ENCODE peak calls at places on chromosome 1, in eight cellular contexts. Z, C, N, U, I, V, P and A are unnamed samples.
A peak's percentile ranks its signal among the peaks of the same experiment; 100 is the strongest.

GRCh38 chr1:184399192-184399847 is 12.5 kb downstream of the C1orf21 start:
- DNase-seq in Z (no peak), C (no peak), N (no peak), U (no peak), I (no peak), V (no peak), P (no peak), A (no peak)

GRCh38 chr1:116506132-116507004 is 64.5 kb downstream of the CD58 start:
- DNase-seq in Z (no peak), C (no peak), N (no peak), U (no peak), I (no peak), V (no peak), P (no peak), A (peak; percentile 87)

GRCh38 chr1:53957231-53957818 is 11.2 kb downstream of the LRRC42 start:
- DNase-seq in Z (no peak), C (peak; percentile 40), N (no peak), U (no peak), I (no peak), V (no peak), P (peak; percentile 85), A (peak; percentile 33)

GRCh38 chr1:215631489-215631888 is 64.4 kb downstream of the KCTD3 start:
- DNase-seq in Z (no peak), C (no peak), N (no peak), U (no peak), I (no peak), V (no peak), P (no peak), A (no peak)

GRCh38 chr1:191343816-191344215 is 814.4 kb upstream of the RGS18 start:
- DNase-seq in Z (no peak), C (no peak), N (no peak), U (no peak), I (no peak), V (no peak), P (no peak), A (no peak)

GRCh38 chr1:232269988-232270387 is 359.9 kb downstream of the SIPA1L2 start:
- DNase-seq in Z (no peak), C (no peak), N (no peak), U (no peak), I (no peak), V (no peak), P (no peak), A (no peak)

GRCh38 chr1:5424802-5425201 is 567.4 kb downstream of the NPHP4 start:
- DNase-seq in Z (no peak), C (no peak), N (no peak), U (no peak), I (no peak), V (no peak), P (peak; percentile 72), A (no peak)

GRCh38 chr1:10634075-10634427 is 159.3 kb downstream of the PEX14 start:
- DNase-seq in Z (no peak), C (no peak), N (no peak), U (no peak), I (no peak), V (no peak), P (no peak), A (no peak)

GRCh38 chr1:37999434-38000232 is 5.7 kb downstream of the FHL3 start:
- DNase-seq in Z (no peak), C (peak; percentile 92), N (peak; percentile 80), U (peak; percentile 49), I (no peak), V (no peak), P (peak; percentile 77), A (peak; percentile 11)

GRCh38 chr1:228149341-228150020 is at the start of gene GJC2:
- DNase-seq in Z (peak; percentile 45), C (peak; percentile 83), N (peak; percentile 90), U (no peak), I (no peak), V (no peak), P (peak; percentile 69), A (no peak)

GRCh38 chr1:94599090-94599813 is 57.7 kb upstream of the F3 start:
- DNase-seq in Z (no peak), C (no peak), N (no peak), U (no peak), I (no peak), V (no peak), P (peak; percentile 86), A (no peak)

GRCh38 chr1:246961939-246962373 is 30.2 kb upstream of the AHCTF1 start:
- DNase-seq in Z (no peak), C (no peak), N (peak; percentile 69), U (peak; percentile 20), I (peak; percentile 64), V (no peak), P (no peak), A (no peak)

GRCh38 chr1:66168467-66168887 is 365.5 kb upstream of the SGIP1 start:
- DNase-seq in Z (no peak), C (no peak), N (no peak), U (no peak), I (no peak), V (no peak), P (no peak), A (no peak)

GRCh38 chr1:35708952-35709351 is 9.7 kb downstream of the C1orf216 start:
- DNase-seq in Z (no peak), C (no peak), N (no peak), U (no peak), I (no peak), V (no peak), P (no peak), A (no peak)

GRCh38 chr1:20686878-20687725 is 25.9 kb upstream of the DDOST start:
- DNase-seq in Z (no peak), C (no peak), N (no peak), U (no peak), I (no peak), V (no peak), P (no peak), A (no peak)

GRCh38 chr1:119725626-119726025 is 13.9 kb downstream of the PHGDH start:
- DNase-seq in Z (no peak), C (no peak), N (no peak), U (no peak), I (no peak), V (no peak), P (no peak), A (no peak)

GRCh38 chr1:151054971-151055547 is 4.4 kb downstream of the CDC42SE1 start:
- DNase-seq in Z (no peak), C (peak; percentile 90), N (no peak), U (no peak), I (no peak), V (no peak), P (no peak), A (no peak)

GRCh38 chr1:151056149-151056548 is 3.3 kb downstream of the CDC42SE1 start:
- DNase-seq in Z (no peak), C (no peak), N (no peak), U (no peak), I (no peak), V (peak; percentile 43), P (no peak), A (peak; percentile 47)

GRCh38 chr1:151058682-151059341 is 610 bp downstream of the CDC42SE1 start:
- DNase-seq in Z (peak; percentile 85), C (no peak), N (peak; percentile 71), U (peak; percentile 64), I (no peak), V (no peak), P (peak; percentile 77), A (peak; percentile 36)

GRCh38 chr1:151055581-151055980 is 3.8 kb downstream of the CDC42SE1 start:
- DNase-seq in Z (no peak), C (no peak), N (no peak), U (no peak), I (no peak), V (no peak), P (no peak), A (no peak)

DNA sequence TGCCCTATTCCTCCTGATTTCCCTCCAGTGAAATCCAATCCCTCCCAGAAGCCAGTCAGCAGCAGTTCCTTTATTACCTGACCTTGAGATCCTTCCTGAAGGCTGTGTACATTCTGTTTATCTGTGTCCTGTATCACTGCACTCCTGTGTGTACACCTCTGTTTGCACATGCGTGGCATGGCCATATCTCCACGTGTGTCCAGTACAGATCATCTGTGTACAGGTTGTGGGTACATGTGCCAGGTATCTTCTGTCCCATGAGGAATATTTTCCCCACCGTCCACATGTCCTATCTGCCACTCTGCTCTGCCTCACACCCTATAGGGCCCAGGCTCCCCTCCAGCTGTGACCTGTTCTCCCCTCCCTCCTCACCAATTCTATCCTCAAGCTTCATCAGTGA is 2.8 kb downstream of the CDC42SE1 start:
- DNase-seq in Z (no peak), C (no peak), N (peak; percentile 42), U (no peak), I (no peak), V (no peak), P (no peak), A (peak; percentile 55)
- H3K4me3 ChIP-seq in Z (no peak overlapping the region), C (peak overlapping the region; percentile 95), N (no peak overlapping the region), U (peak overlapping the region; percentile 17), I (no peak overlapping the region), V (peak overlapping the region; percentile 90), P (no peak overlapping the region), A (peak overlapping the region; percentile 14)

GRCh38 chr1:111779546-111779945 is 23.8 kb downstream of the DDX20 start:
- DNase-seq in Z (no peak), C (no peak), N (no peak), U (no peak), I (no peak), V (no peak), P (no peak), A (no peak)
- H3K36me3 ChIP-seq in Z (no peaks in the 10 kb centered on the region), C (no peaks in the 10 kb centered on the region), N (no peaks in the 10 kb centered on the region), U (no peaks in the 10 kb centered on the region), I (peaks cover 12% of the 10 kb centered on the region), V (no peaks in the 10 kb centered on the region), P (no peaks in the 10 kb centered on the region), A (no peaks in the 10 kb centered on the region)

GRCh38 chr1:11749203-11749689 is 12.7 kb upstream of the C1orf167 start:
- DNase-seq in Z (no peak), C (peak; percentile 92), N (no peak), U (peak; percentile 70), I (no peak), V (peak; percentile 41), P (peak; percentile 90), A (peak; percentile 41)
- H3K4me1 ChIP-seq in Z (no peaks in the 10 kb centered on the region), C (peaks cover 60% of the 10 kb centered on the region), N (no peaks in the 10 kb centered on the region), U (peaks cover 8% of the 10 kb centered on the region), I (no peaks in the 10 kb centered on the region), V (peaks cover 9% of the 10 kb centered on the region), P (peaks cover 3% of the 10 kb centered on the region), A (no peaks in the 10 kb centered on the region)

GRCh38 chr1:205630651-205631009 is 1.2 kb downstream of the ELK4 start:
- DNase-seq in Z (no peak), C (no peak), N (no peak), U (no peak), I (no peak), V (no peak), P (no peak), A (no peak)
- H3K4me3 ChIP-seq in Z (peak overlapping the region; percentile 84), C (peak overlapping the region; percentile 62), N (peak overlapping the region; percentile 67), U (peak overlapping the region; percentile 70), I (peak overlapping the region; percentile 82), V (peak overlapping the region; percentile 64), P (peak overlapping the region; percentile 94), A (peak overlapping the region; percentile 93)